ENCODE peak calls at places on chromosomes 13 and 19, in five cellular contexts. G is A549, N is GM12891, D is endothelial cell of umbilical vein, Z is uterus. T is an unnamed sample.

GRCh38 chr13:93108111-93108581 is 118.5 kb upstream of the GPC6 start:
- DNase-seq in G (no peak), D (no peak), N (no peak), Z (no peak), T (no peak)

GRCh38 chr19:8334458-8335342 is 8.4 kb downstream of the KANK3 start:
- DNase-seq in G (peak), D (peak), Z (no peak), N (peak), T (peak)

GRCh38 chr13:21435710-21436151 is 23.4 kb downstream of the ZDHHC20 start:
- DNase-seq in G (peak), Z (peak), N (peak), D (peak), T (peak)

GRCh38 chr13:114154476-114154875 is 22.1 kb upstream of the RASA3 start:
- DNase-seq in G (no peak), D (no peak), Z (no peak), N (no peak), T (no peak)

GRCh38 chr13:89457977-89458376 is 1786.8 kb downstream of the SLITRK5 start:
- DNase-seq in N (no peak), G (peak), D (peak), Z (no peak), T (no peak)

GRCh38 chr13:35179494-35179893 is 237.4 kb downstream of the NBEA start:
- DNase-seq in Z (no peak), N (no peak), G (no peak), D (no peak), T (no peak)

GRCh38 chr13:23656637-23657036 is 86.4 kb downstream of the TNFRSF19 start:
- DNase-seq in Z (no peak), G (no peak), D (peak), N (peak), T (peak)

GRCh38 chr19:39430675-39431593 is 4.8 kb downstream of the RPS16 start:
- DNase-seq in Z (no peak), N (no peak), G (peak), D (peak), T (no peak)

GRCh38 chr13:111177081-111177711 is 62.1 kb downstream of the ARHGEF7 start:
- DNase-seq in D (peak), G (no peak), N (no peak), Z (peak), T (no peak)

GRCh38 chr13:52001120-52001731 is 10.0 kb downstream of the ATP7B start:
- DNase-seq in G (peak), N (peak), D (peak), Z (no peak), T (peak)

GRCh38 chr13:111388851-111389500 is 68.5 kb downstream of the TEX29 start:
- DNase-seq in D (no peak), N (no peak), G (no peak), Z (no peak), T (no peak)

GRCh38 chr13:95677564-95678386 is 836 bp downstream of the DNAJC3 start:
- DNase-seq in N (no peak), D (peak), Z (peak), G (peak), T (peak)

GRCh38 chr13:97239943-97240788 is 18.0 kb downstream of the MBNL2 start:
- DNase-seq in N (no peak), G (no peak), D (no peak), Z (no peak), T (no peak)

GRCh38 chr13:100890645-100891044 is 216.1 kb upstream of the TMTC4 start:
- DNase-seq in G (no peak), N (no peak), Z (no peak), D (no peak), T (no peak)

GRCh38 chr19:56119585-56119978 is 1.5 kb downstream of the ZNF787 start:
- DNase-seq in G (peak), N (no peak), D (peak), Z (no peak), T (peak)

GRCh38 chr13:51806571-51806970 is 2.6 kb upstream of the DHRS12 start:
- DNase-seq in G (peak), Z (no peak), N (no peak), D (peak), T (peak)

GRCh38 chr13:105406551-105406950 is 1128.9 kb downstream of the EFNB2 start:
- DNase-seq in Z (no peak), N (no peak), G (no peak), D (no peak), T (no peak)

GRCh38 chr13:21010621-21011020 is 50.8 kb downstream of the LATS2 start:
- DNase-seq in D (no peak), Z (no peak), N (no peak), G (peak), T (peak)

GRCh38 chr13:111850458-111850857 is 216.5 kb upstream of the SOX1 start:
- DNase-seq in N (no peak), G (no peak), D (no peak), Z (no peak), T (no peak)

GRCh38 chr13:111551421-111551820 is 231.0 kb downstream of the TEX29 start:
- DNase-seq in Z (no peak), N (no peak), D (no peak), G (no peak), T (no peak)

GRCh38 chr13:52371736-52372247 is 34.2 kb downstream of the THSD1 start:
- DNase-seq in N (no peak), G (no peak), Z (no peak), D (peak), T (no peak)

GRCh38 chr13:113905942-113906341 is 42.1 kb upstream of the GAS6 start:
- DNase-seq in G (no peak), Z (no peak), N (no peak), D (no peak), T (no peak)

GRCh38 chr13:80141114-80141849 is 199.6 kb downstream of the SPRY2 start:
- DNase-seq in G (no peak), D (peak), Z (peak), N (no peak), T (no peak)

GRCh38 chr13:110497003-110497402 is 64.5 kb downstream of the RAB20 start:
- DNase-seq in G (no peak), N (no peak), Z (no peak), D (no peak), T (no peak)

GRCh38 chr19:2150794-2151338 is 500 bp downstream of the AP3D1 start:
- DNase-seq in Z (no peak), N (peak), D (peak), G (no peak), T (peak)

GRCh38 chr19:30226464-30227070 is 145.6 kb upstream of the ZNF536 start:
- DNase-seq in Z (no peak), D (no peak), G (no peak), N (no peak), T (no peak)

GRCh38 chr13:43245374-43245964 is 222.1 kb downstream of the DNAJC15 start:
- DNase-seq in G (no peak), N (no peak), D (peak), Z (no peak), T (no peak)

GRCh38 chr19:5130371-5131030 is 161.6 kb downstream of the KDM4B start:
- DNase-seq in N (peak), D (no peak), Z (no peak), G (no peak), T (no peak)

GRCh38 chr19:3667037-3667638 is 33.1 kb downstream of the PIP5K1C start:
- DNase-seq in N (no peak), D (no peak), G (no peak), Z (no peak), T (no peak)

GRCh38 chr19:5040544-5041167 is 71.7 kb downstream of the KDM4B start:
- DNase-seq in G (no peak), D (no peak), N (no peak), Z (no peak), T (no peak)

GRCh38 chr19:40519352-40520322 is 52.8 kb downstream of the SPTBN4 start:
- DNase-seq in Z (no peak), G (peak), N (no peak), D (no peak), T (peak)

GRCh38 chr13:97101912-97102311 is 107.6 kb upstream of the OXGR1 start:
- DNase-seq in D (no peak), Z (no peak), G (no peak), N (no peak), T (no peak)

DNA sequence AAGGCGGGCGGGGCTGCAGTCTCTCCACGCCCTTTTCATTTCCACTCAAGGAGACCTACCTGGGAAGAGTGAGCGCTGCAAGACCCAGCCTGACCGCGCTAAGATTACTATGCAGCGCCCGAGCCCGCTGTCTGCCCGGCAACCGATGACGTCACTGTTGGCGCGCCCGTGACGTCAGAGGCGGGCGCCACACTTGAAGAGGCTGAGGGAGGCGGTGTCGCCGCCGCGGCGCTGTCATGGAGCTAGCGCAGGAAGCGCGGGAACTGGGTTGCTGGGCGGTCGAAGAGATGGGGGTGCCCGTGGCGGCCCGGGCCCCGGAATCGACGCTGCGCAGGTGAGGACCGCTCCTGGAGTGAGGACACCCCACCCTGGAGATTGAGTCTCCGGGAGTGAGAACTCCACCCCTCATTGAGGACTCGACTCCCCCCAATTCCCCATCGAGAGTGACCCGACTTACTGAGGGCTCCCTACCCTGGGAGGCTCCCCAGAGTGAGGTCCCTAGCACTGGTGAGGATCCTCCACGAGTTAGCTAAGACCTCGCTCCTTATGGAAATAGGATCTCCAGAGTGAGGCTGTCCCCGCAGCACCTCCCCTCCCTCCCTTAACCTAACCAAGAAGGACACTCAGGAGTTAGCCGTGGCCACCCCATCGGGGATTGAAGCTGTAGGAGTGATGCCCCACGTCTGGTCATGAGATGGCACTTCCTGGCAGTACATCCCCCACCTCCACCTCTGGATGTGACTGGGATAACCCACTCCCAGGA is at the start of gene HAUS5:
- DNase-seq in Z (peak), D (peak), N (peak), G (peak), T (peak)
- TF ChIP-seq POLR2A in Z (peak), D (peak), N (peak), G (peak), T (peak)

DNA sequence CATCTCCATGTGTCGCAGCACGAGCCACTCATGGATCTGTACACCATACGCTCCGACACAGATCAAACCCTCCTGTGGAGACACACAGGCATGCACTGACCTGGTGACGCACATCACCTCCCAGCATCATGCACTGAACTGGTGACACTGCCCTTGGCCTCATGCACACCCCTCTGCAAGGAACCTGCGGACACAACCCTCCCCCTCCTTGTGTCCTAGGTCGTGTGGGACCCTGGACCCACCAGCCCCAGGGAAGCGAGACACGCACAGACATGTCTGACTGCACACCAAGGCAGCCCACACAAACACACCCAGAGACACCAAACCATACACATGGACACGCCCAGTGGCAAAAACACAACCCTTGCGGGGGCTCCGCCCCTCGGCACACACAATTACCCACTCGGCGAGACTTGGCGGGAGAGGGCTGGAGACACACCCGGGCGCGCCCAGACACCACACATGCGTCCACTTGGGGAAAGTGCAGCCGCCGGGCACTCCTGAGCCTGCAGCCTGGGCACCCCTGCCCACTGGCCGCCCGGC is 2.0 kb upstream of the KCNN4 start:
- DNase-seq in G (peak), Z (no peak), D (no peak), N (no peak), T (peak)
- TF ChIP-seq POLR2A in G (no peak), Z (no peak), D (no peak), N (no peak), T (no peak)

DNA sequence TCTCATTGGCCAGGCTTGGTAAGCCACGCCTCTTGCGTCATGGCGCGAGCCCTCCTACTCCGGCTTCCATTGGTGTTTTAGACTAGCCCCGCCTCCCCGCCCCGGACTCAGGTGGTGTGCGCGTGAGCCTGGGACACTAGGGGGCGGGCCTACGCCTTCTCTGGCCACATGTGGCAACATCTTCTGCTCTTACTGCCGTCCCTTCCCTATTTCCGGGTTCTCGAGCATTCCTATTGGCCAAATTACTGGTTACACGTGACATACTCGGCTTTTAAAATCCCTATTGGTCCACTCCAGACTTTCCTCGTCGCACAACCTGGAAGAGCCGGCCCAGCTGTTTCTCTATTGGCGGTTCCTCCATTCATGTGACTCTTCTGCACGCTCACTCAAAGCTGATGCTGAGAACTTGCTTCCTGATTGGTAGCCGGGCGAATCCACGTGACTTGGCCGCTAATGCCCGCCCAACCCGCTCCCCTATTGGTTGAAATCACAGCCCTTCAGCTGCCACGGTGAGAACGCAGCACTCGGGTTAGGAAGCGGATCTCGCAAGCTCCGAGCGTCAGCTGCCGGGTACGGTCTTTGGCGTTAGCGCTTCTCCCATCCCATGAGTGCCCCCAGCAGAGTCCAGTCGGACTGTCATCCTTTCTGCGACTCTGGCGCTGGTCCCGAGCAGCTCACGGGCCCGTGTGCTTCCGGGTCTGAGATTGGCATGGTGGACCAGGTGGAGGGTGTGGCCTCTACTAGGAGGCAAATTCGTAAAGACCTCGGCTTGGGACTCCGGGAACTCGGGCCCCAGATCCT is at the start of gene BLOC1S3:
- DNase-seq in Z (peak), D (peak), G (peak), N (peak), T (peak)
- TF ChIP-seq POLR2A in Z (peak), D (peak), G (peak), N (peak), T (peak)

GRCh38 chr13:46103037-46103436 is 1.8 kb downstream of the CPB2 start:
- DNase-seq in N (no peak), Z (no peak), D (no peak), G (no peak), T (no peak)
- TF ChIP-seq POLR2A in N (no peak), Z (no peak), D (no peak), G (no peak), T (no peak)